ENCODE peak calls at places on chromosomes 6 and 20, in eight cellular contexts. W, E, S, T, I, A, G and N are unnamed samples.

GRCh38 chr6:133890941-133891813 is 2.3 kb downstream of the TCF21 start:
- DNase-seq in I (peak; percentile 48), E (peak; percentile 13), G (peak; percentile 73), S (no peak), A (peak; percentile 29), T (no peak), W (no peak), N (peak; percentile 70)

GRCh38 chr6:169216830-169217229 is 36.8 kb downstream of the THBS2 start:
- DNase-seq in G (peak; percentile 78), W (no peak), T (no peak), A (no peak), I (no peak), S (no peak), E (no peak), N (no peak)

GRCh38 chr6:111555041-111555440 is 50.6 kb downstream of the TRAF3IP2 start:
- DNase-seq in I (no peak), S (no peak), A (no peak), W (no peak), G (no peak), T (no peak), E (no peak), N (no peak)

GRCh38 chr20:1401431-1401907 is 8.6 kb upstream of the FKBP1A start:
- DNase-seq in W (no peak), S (no peak), I (no peak), G (no peak), A (no peak), E (no peak), T (no peak), N (no peak)

GRCh38 chr20:17647391-17648305 is 34.4 kb downstream of the RRBP1 start:
- DNase-seq in S (no peak), E (no peak), W (no peak), A (no peak), G (peak; percentile 58), I (no peak), T (no peak), N (no peak)

GRCh38 chr6:3748208-3748701 is 3.3 kb downstream of the PXDC1 start:
- DNase-seq in A (peak; percentile 72), S (peak; percentile 80), E (peak; percentile 68), W (no peak), T (peak; percentile 50), I (peak; percentile 75), G (no peak), N (no peak)

GRCh38 chr6:128725271-128726233 is 157.4 kb upstream of the LAMA2 start:
- DNase-seq in I (peak; percentile 13), A (no peak), T (no peak), E (peak; percentile 11), W (no peak), G (no peak), S (peak; percentile 14), N (peak; percentile 23)

GRCh38 chr6:53790886-53791285 is 3.9 kb upstream of the LRRC1 start:
- DNase-seq in W (no peak), S (no peak), A (no peak), I (no peak), G (no peak), T (no peak), E (no peak), N (no peak)

GRCh38 chr6:142671791-142672190 is 273.2 kb downstream of the HIVEP2 start:
- DNase-seq in G (no peak), T (no peak), I (no peak), S (no peak), W (peak; percentile 30), A (no peak), E (no peak), N (no peak)

GRCh38 chr6:40779399-40779798 is 192.2 kb upstream of the LRFN2 start:
- DNase-seq in A (no peak), E (no peak), I (no peak), G (no peak), W (no peak), T (no peak), S (no peak), N (no peak)

GRCh38 chr6:72595812-72596211 is 26.1 kb upstream of the KCNQ5 start:
- DNase-seq in T (no peak), E (no peak), W (no peak), A (no peak), S (no peak), G (no peak), I (no peak), N (no peak)

GRCh38 chr6:33576668-33577067 is 3.4 kb downstream of the BAK1 start:
- DNase-seq in W (no peak), G (no peak), T (no peak), S (no peak), A (no peak), E (no peak), I (no peak), N (no peak)
- TF ChIP-seq CTCF in W (no peak), G (no peak), T (no peak), S (no peak), A (no peak), E (no peak), I (no peak), N (no peak)

DNA sequence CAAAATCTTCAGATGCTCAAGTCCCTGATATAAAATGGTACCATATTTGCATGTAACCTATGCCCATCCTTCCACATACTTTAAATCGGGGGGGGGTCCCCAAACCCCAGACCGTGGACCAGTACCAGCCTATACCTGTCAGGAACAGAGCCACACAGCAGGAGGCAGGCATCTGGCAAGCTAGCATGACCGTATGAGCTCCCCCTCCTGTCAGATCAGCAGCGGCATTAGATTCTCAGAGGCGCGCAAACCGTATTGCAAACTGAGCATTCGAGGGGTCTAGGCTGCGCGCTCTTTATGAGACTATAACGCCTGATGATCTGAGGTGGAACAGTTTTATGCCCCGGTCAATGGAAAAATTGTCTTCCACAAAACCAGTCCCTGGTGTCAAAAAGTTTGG is 30.7 kb downstream of the FGD2 start:
- DNase-seq in I (no peak), T (no peak), G (no peak), S (no peak), E (no peak), W (no peak), A (no peak), N (no peak)
- H3K9me3 ChIP-seq in I (no peaks in the 10 kb centered on the region), T (no peaks in the 10 kb centered on the region), G (no peaks in the 10 kb centered on the region), S (peaks cover 5% of the 10 kb centered on the region), E (no peaks in the 10 kb centered on the region), W (no peaks in the 10 kb centered on the region), A (no peaks in the 10 kb centered on the region), N (no peaks in the 10 kb centered on the region)

GRCh38 chr20:44664127-44664526 is 12.6 kb upstream of the ADA start:
- DNase-seq in I (no peak), G (no peak), A (no peak), W (no peak), T (no peak), E (no peak), S (no peak), N (no peak)
- TF ChIP-seq EP300 in I (no peak), G (no peak), A (no peak), W (no peak), T (peak; percentile 29), E (no peak), S (no peak), N (no peak)

GRCh38 chr6:121356575-121356974 is 22.3 kb upstream of the TBC1D32 start:
- DNase-seq in E (no peak), W (no peak), I (no peak), A (no peak), G (no peak), T (no peak), S (no peak), N (no peak)
- TF ChIP-seq CTCF in E (no peak), W (no peak), I (no peak), A (no peak), G (no peak), T (no peak), S (no peak), N (no peak)

GRCh38 chr6:107444277-107444676 is 15.1 kb downstream of the PDSS2 start:
- DNase-seq in S (no peak), I (no peak), G (no peak), T (no peak), A (no peak), E (no peak), W (no peak), N (no peak)

GRCh38 chr6:107443066-107443903 is 16.1 kb downstream of the PDSS2 start:
- DNase-seq in I (no peak), G (no peak), S (no peak), W (no peak), T (no peak), E (no peak), A (no peak), N (no peak)

GRCh38 chr6:107443904-107444267 is 15.5 kb downstream of the PDSS2 start:
- DNase-seq in S (no peak), T (no peak), E (no peak), W (no peak), A (no peak), I (no peak), G (no peak), N (no peak)

GRCh38 chr6:107447663-107448216 is 11.6 kb downstream of the PDSS2 start:
- DNase-seq in A (no peak), S (no peak), W (no peak), I (no peak), E (no peak), G (no peak), T (no peak), N (no peak)

DNA sequence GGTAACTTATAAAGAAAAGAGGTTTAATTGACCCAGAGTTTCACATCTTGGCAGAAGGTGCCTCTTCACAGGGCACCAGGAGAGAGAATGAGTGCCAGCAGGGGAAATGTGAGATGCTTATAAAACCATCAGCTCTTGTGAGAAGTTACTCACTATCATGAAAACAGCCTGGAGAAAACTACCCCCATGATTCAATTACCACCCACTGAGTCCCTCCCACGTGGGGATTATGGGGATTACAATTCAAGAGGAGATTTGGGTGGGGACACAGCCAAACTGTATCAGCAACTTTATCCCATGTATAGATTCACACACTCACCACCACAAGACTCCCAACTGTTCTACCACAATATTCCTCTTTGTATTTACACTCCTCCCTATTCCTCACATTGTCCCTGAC is 10.6 kb downstream of the PDSS2 start:
- DNase-seq in W (no peak), T (no peak), S (no peak), G (no peak), I (no peak), E (no peak), A (no peak), N (no peak)
- H3K9me3 ChIP-seq in W (peaks cover 9% of the 10 kb centered on the region), T (peaks cover 28% of the 10 kb centered on the region), S (peaks cover 9% of the 10 kb centered on the region), G (peaks cover 7% of the 10 kb centered on the region), I (peaks cover 20% of the 10 kb centered on the region), E (peaks cover 18% of the 10 kb centered on the region), A (peaks cover 25% of the 10 kb centered on the region), N (no peaks in the 10 kb centered on the region)